ENCODE peak calls at places on chromosomes 16 and 17, in eight cellular contexts. One of them, this sample, is unnamed.
A peak's percentile ranks its signal among the peaks of the same experiment; 100 is the strongest.

GRCh38 chr17:28057731-28058246 is 15.3 kb downstream of the NLK start:
- DNase-seq in midbrain: no peak
- DNase-seq in stimulated activated CD4-positive, alpha-beta T cell treated with anti-CD3 and anti-CD28 coated beads, Interleukin-1b, Interleukin-23, amount 100 ng/mL, for 1 hour: no peak
- DNase-seq in T-helper 2 cell: no peak
- DNase-seq in activated CD8-positive, alpha-beta memory T cell treated with anti-CD3 and anti-CD28 coated beads for 4 hours: no peak
- DNase-seq in HTR-8/SVneo: no peak
- DNase-seq in transverse colon: no peak
- DNase-seq in ELR: peak; percentile 65
- DNase-seq in this sample: no peak

GRCh38 chr17:65230040-65230439 is 92.9 kb downstream of the RGS9 start:
- DNase-seq in midbrain: no peak
- DNase-seq in stimulated activated CD4-positive, alpha-beta T cell treated with anti-CD3 and anti-CD28 coated beads, Interleukin-1b, Interleukin-23, amount 100 ng/mL, for 1 hour: no peak
- DNase-seq in T-helper 2 cell: no peak
- DNase-seq in activated CD8-positive, alpha-beta memory T cell treated with anti-CD3 and anti-CD28 coated beads for 4 hours: no peak
- DNase-seq in HTR-8/SVneo: no peak
- DNase-seq in transverse colon: no peak
- DNase-seq in ELR: no peak
- DNase-seq in this sample: no peak

GRCh38 chr17:8468988-8469387 is 33.3 kb downstream of the NDEL1 start:
- DNase-seq in midbrain: no peak
- DNase-seq in stimulated activated CD4-positive, alpha-beta T cell treated with anti-CD3 and anti-CD28 coated beads, Interleukin-1b, Interleukin-23, amount 100 ng/mL, for 1 hour: no peak
- DNase-seq in T-helper 2 cell: no peak
- DNase-seq in activated CD8-positive, alpha-beta memory T cell treated with anti-CD3 and anti-CD28 coated beads for 4 hours: no peak
- DNase-seq in HTR-8/SVneo: no peak
- DNase-seq in transverse colon: no peak
- DNase-seq in ELR: no peak
- DNase-seq in this sample: no peak

GRCh38 chr16:77843412-77843811 is 55.0 kb downstream of the VAT1L start:
- DNase-seq in midbrain: no peak
- DNase-seq in stimulated activated CD4-positive, alpha-beta T cell treated with anti-CD3 and anti-CD28 coated beads, Interleukin-1b, Interleukin-23, amount 100 ng/mL, for 1 hour: no peak
- DNase-seq in T-helper 2 cell: no peak
- DNase-seq in activated CD8-positive, alpha-beta memory T cell treated with anti-CD3 and anti-CD28 coated beads for 4 hours: no peak
- DNase-seq in HTR-8/SVneo: no peak
- DNase-seq in transverse colon: no peak
- DNase-seq in ELR: no peak
- DNase-seq in this sample: no peak

GRCh38 chr16:47197536-47198179 is 53.9 kb upstream of the NETO2 start:
- DNase-seq in midbrain: no peak
- DNase-seq in stimulated activated CD4-positive, alpha-beta T cell treated with anti-CD3 and anti-CD28 coated beads, Interleukin-1b, Interleukin-23, amount 100 ng/mL, for 1 hour: no peak
- DNase-seq in T-helper 2 cell: no peak
- DNase-seq in activated CD8-positive, alpha-beta memory T cell treated with anti-CD3 and anti-CD28 coated beads for 4 hours: no peak
- DNase-seq in HTR-8/SVneo: no peak
- DNase-seq in transverse colon: no peak
- DNase-seq in ELR: no peak
- DNase-seq in this sample: no peak

GRCh38 chr16:84132527-84133285 is 12.3 kb downstream of the HSDL1 start:
- DNase-seq in midbrain: no peak
- DNase-seq in stimulated activated CD4-positive, alpha-beta T cell treated with anti-CD3 and anti-CD28 coated beads, Interleukin-1b, Interleukin-23, amount 100 ng/mL, for 1 hour: no peak
- DNase-seq in T-helper 2 cell: no peak
- DNase-seq in activated CD8-positive, alpha-beta memory T cell treated with anti-CD3 and anti-CD28 coated beads for 4 hours: no peak
- DNase-seq in HTR-8/SVneo: no peak
- DNase-seq in transverse colon: no peak
- DNase-seq in ELR: no peak
- DNase-seq in this sample: no peak

GRCh38 chr16:84115919-84116719 is 623 bp downstream of the MBTPS1 start:
- DNase-seq in midbrain: peak; percentile 57
- DNase-seq in stimulated activated CD4-positive, alpha-beta T cell treated with anti-CD3 and anti-CD28 coated beads, Interleukin-1b, Interleukin-23, amount 100 ng/mL, for 1 hour: peak; percentile 20
- DNase-seq in T-helper 2 cell: peak; percentile 64
- DNase-seq in activated CD8-positive, alpha-beta memory T cell treated with anti-CD3 and anti-CD28 coated beads for 4 hours: peak; percentile 15
- DNase-seq in HTR-8/SVneo: peak; percentile 34
- DNase-seq in transverse colon: peak; percentile 62
- DNase-seq in ELR: peak; percentile 62
- DNase-seq in this sample: no peak

GRCh38 chr17:21253646-21254441 is 634 bp upstream of the NATD1 start:
- DNase-seq in midbrain: no peak
- DNase-seq in stimulated activated CD4-positive, alpha-beta T cell treated with anti-CD3 and anti-CD28 coated beads, Interleukin-1b, Interleukin-23, amount 100 ng/mL, for 1 hour: no peak
- DNase-seq in T-helper 2 cell: no peak
- DNase-seq in activated CD8-positive, alpha-beta memory T cell treated with anti-CD3 and anti-CD28 coated beads for 4 hours: no peak
- DNase-seq in HTR-8/SVneo: no peak
- DNase-seq in transverse colon: no peak
- DNase-seq in ELR: no peak
- DNase-seq in this sample: no peak

GRCh38 chr16:84875846-84876245 is 56.1 kb downstream of the CRISPLD2 start:
- DNase-seq in midbrain: no peak
- DNase-seq in stimulated activated CD4-positive, alpha-beta T cell treated with anti-CD3 and anti-CD28 coated beads, Interleukin-1b, Interleukin-23, amount 100 ng/mL, for 1 hour: no peak
- DNase-seq in T-helper 2 cell: no peak
- DNase-seq in activated CD8-positive, alpha-beta memory T cell treated with anti-CD3 and anti-CD28 coated beads for 4 hours: no peak
- DNase-seq in HTR-8/SVneo: no peak
- DNase-seq in transverse colon: no peak
- DNase-seq in ELR: no peak
- DNase-seq in this sample: no peak

GRCh38 chr17:82213251-82214011 is 789 bp upstream of the CCDC57 start:
- DNase-seq in midbrain: peak; percentile 29
- DNase-seq in stimulated activated CD4-positive, alpha-beta T cell treated with anti-CD3 and anti-CD28 coated beads, Interleukin-1b, Interleukin-23, amount 100 ng/mL, for 1 hour: peak; percentile 62
- DNase-seq in T-helper 2 cell: peak; percentile 80
- DNase-seq in activated CD8-positive, alpha-beta memory T cell treated with anti-CD3 and anti-CD28 coated beads for 4 hours: peak; percentile 70
- DNase-seq in HTR-8/SVneo: peak; percentile 80
- DNase-seq in transverse colon: peak; percentile 43
- DNase-seq in ELR: peak; percentile 89
- DNase-seq in this sample: no peak

GRCh38 chr16:57577691-57578224 is 35.3 kb downstream of the ADGRG5 start:
- DNase-seq in midbrain: no peak
- DNase-seq in stimulated activated CD4-positive, alpha-beta T cell treated with anti-CD3 and anti-CD28 coated beads, Interleukin-1b, Interleukin-23, amount 100 ng/mL, for 1 hour: no peak
- DNase-seq in T-helper 2 cell: peak; percentile 43
- DNase-seq in activated CD8-positive, alpha-beta memory T cell treated with anti-CD3 and anti-CD28 coated beads for 4 hours: no peak
- DNase-seq in HTR-8/SVneo: no peak
- DNase-seq in transverse colon: no peak
- DNase-seq in ELR: no peak
- DNase-seq in this sample: no peak

GRCh38 chr17:39996789-39997188 is 16.2 kb downstream of the PSMD3 start:
- DNase-seq in midbrain: no peak
- DNase-seq in stimulated activated CD4-positive, alpha-beta T cell treated with anti-CD3 and anti-CD28 coated beads, Interleukin-1b, Interleukin-23, amount 100 ng/mL, for 1 hour: no peak
- DNase-seq in T-helper 2 cell: no peak
- DNase-seq in activated CD8-positive, alpha-beta memory T cell treated with anti-CD3 and anti-CD28 coated beads for 4 hours: no peak
- DNase-seq in HTR-8/SVneo: no peak
- DNase-seq in transverse colon: no peak
- DNase-seq in ELR: no peak
- DNase-seq in this sample: no peak

GRCh38 chr16:69724981-69725479 is 1.3 kb downstream of the NQO1 start:
- DNase-seq in midbrain: no peak
- DNase-seq in stimulated activated CD4-positive, alpha-beta T cell treated with anti-CD3 and anti-CD28 coated beads, Interleukin-1b, Interleukin-23, amount 100 ng/mL, for 1 hour: no peak
- DNase-seq in T-helper 2 cell: no peak
- DNase-seq in activated CD8-positive, alpha-beta memory T cell treated with anti-CD3 and anti-CD28 coated beads for 4 hours: no peak
- DNase-seq in HTR-8/SVneo: no peak
- DNase-seq in transverse colon: no peak
- DNase-seq in ELR: peak; percentile 28
- DNase-seq in this sample: no peak

GRCh38 chr16:89410794-89411309 is 79.5 kb downstream of the ANKRD11 start:
- DNase-seq in midbrain: peak; percentile 68
- DNase-seq in stimulated activated CD4-positive, alpha-beta T cell treated with anti-CD3 and anti-CD28 coated beads, Interleukin-1b, Interleukin-23, amount 100 ng/mL, for 1 hour: no peak
- DNase-seq in T-helper 2 cell: peak; percentile 44
- DNase-seq in activated CD8-positive, alpha-beta memory T cell treated with anti-CD3 and anti-CD28 coated beads for 4 hours: no peak
- DNase-seq in HTR-8/SVneo: no peak
- DNase-seq in transverse colon: peak; percentile 40
- DNase-seq in ELR: no peak
- DNase-seq in this sample: no peak

GRCh38 chr16:24671455-24671954 is 57.9 kb upstream of the TNRC6A start:
- DNase-seq in midbrain: no peak
- DNase-seq in stimulated activated CD4-positive, alpha-beta T cell treated with anti-CD3 and anti-CD28 coated beads, Interleukin-1b, Interleukin-23, amount 100 ng/mL, for 1 hour: no peak
- DNase-seq in T-helper 2 cell: no peak
- DNase-seq in activated CD8-positive, alpha-beta memory T cell treated with anti-CD3 and anti-CD28 coated beads for 4 hours: no peak
- DNase-seq in HTR-8/SVneo: no peak
- DNase-seq in transverse colon: no peak
- DNase-seq in ELR: no peak
- DNase-seq in this sample: no peak

GRCh38 chr17:12637015-12637414 is 28.7 kb upstream of the MYOCD start:
- DNase-seq in midbrain: no peak
- DNase-seq in stimulated activated CD4-positive, alpha-beta T cell treated with anti-CD3 and anti-CD28 coated beads, Interleukin-1b, Interleukin-23, amount 100 ng/mL, for 1 hour: no peak
- DNase-seq in T-helper 2 cell: no peak
- DNase-seq in activated CD8-positive, alpha-beta memory T cell treated with anti-CD3 and anti-CD28 coated beads for 4 hours: no peak
- DNase-seq in HTR-8/SVneo: peak; percentile 33
- DNase-seq in transverse colon: no peak
- DNase-seq in ELR: peak; percentile 87
- DNase-seq in this sample: no peak

GRCh38 chr16:630024-630814 is 566 bp upstream of the WFIKKN1 start:
- DNase-seq in midbrain: no peak
- DNase-seq in stimulated activated CD4-positive, alpha-beta T cell treated with anti-CD3 and anti-CD28 coated beads, Interleukin-1b, Interleukin-23, amount 100 ng/mL, for 1 hour: no peak
- DNase-seq in T-helper 2 cell: no peak
- DNase-seq in activated CD8-positive, alpha-beta memory T cell treated with anti-CD3 and anti-CD28 coated beads for 4 hours: no peak
- DNase-seq in HTR-8/SVneo: no peak
- DNase-seq in transverse colon: no peak
- DNase-seq in ELR: no peak
- DNase-seq in this sample: no peak